ENCODE peak calls at places on chromosomes 12 and 14, in nine cellular contexts. D, E, M, Y, Q, H, I, U and L are unnamed samples.
A peak's percentile ranks its signal among the peaks of the same experiment; 100 is the strongest.

GRCh38 chr12:109463776-109464175 is 13.3 kb downstream of the KCTD10 start:
- DNase-seq in D (no peak), E (no peak), M (no peak), Y (no peak), Q (no peak), H (no peak), I (no peak), U (no peak), L (no peak)

GRCh38 chr12:69008510-69008909 is 75.5 kb upstream of the CPM start:
- DNase-seq in D (no peak), E (no peak), M (peak; percentile 90), Y (peak; percentile 60), Q (no peak), H (no peak), I (no peak), U (peak; percentile 22), L (no peak)

GRCh38 chr12:124039276-124039675 is 66.3 kb downstream of the ZNF664 start:
- DNase-seq in D (peak; percentile 76), E (no peak), M (no peak), Y (no peak), Q (no peak), H (no peak), I (no peak), U (no peak), L (no peak)

GRCh38 chr14:22375321-22375930 is 213.6 kb downstream of the DAD1 start:
- DNase-seq in D (no peak), E (peak; percentile 60), M (peak; percentile 37), Y (peak; percentile 54), Q (no peak), H (no peak), I (no peak), U (peak; percentile 87), L (peak; percentile 38)

GRCh38 chr12:101616027-101616494 is 21.3 kb downstream of the MYBPC1 start:
- DNase-seq in D (no peak), E (no peak), M (peak; percentile 72), Y (peak; percentile 43), Q (no peak), H (no peak), I (no peak), U (peak; percentile 22), L (no peak)

GRCh38 chr14:53412819-53413664 is 259.9 kb upstream of the DDHD1 start:
- DNase-seq in D (no peak), E (peak; percentile 18), M (no peak), Y (no peak), Q (no peak), H (no peak), I (no peak), U (peak; percentile 45), L (no peak)

GRCh38 chr12:60263146-60263545 is 667.3 kb downstream of the SLC16A7 start:
- DNase-seq in D (no peak), E (no peak), M (no peak), Y (no peak), Q (no peak), H (no peak), I (no peak), U (peak; percentile 78), L (no peak)

GRCh38 chr14:77067632-77068514 is 30.2 kb upstream of the CIPC start:
- DNase-seq in D (no peak), E (peak; percentile 82), M (peak; percentile 74), Y (peak; percentile 21), Q (peak; percentile 85), H (peak; percentile 48), I (peak; percentile 55), U (peak; percentile 95), L (peak; percentile 73)

GRCh38 chr12:6887460-6887859 is 14.4 kb upstream of the SPSB2 start:
- DNase-seq in D (no peak), E (peak; percentile 48), M (no peak), Y (peak; percentile 62), Q (no peak), H (no peak), I (no peak), U (no peak), L (no peak)

GRCh38 chr14:93938766-93939303 is 11.7 kb downstream of the FAM181A start:
- DNase-seq in D (no peak), E (no peak), M (no peak), Y (no peak), Q (no peak), H (no peak), I (no peak), U (no peak), L (no peak)

GRCh38 chr12:14643247-14643646 is 53.2 kb downstream of the GUCY2C start:
- DNase-seq in D (no peak), E (no peak), M (no peak), Y (no peak), Q (no peak), H (no peak), I (no peak), U (no peak), L (no peak)

GRCh38 chr12:18153826-18154225 is 63.8 kb upstream of the RERGL start:
- DNase-seq in D (no peak), E (no peak), M (no peak), Y (no peak), Q (no peak), H (no peak), I (no peak), U (no peak), L (no peak)

GRCh38 chr14:21091784-21092146 is 6.7 kb downstream of the ZNF219 start:
- DNase-seq in D (no peak), E (no peak), M (no peak), Y (no peak), Q (no peak), H (no peak), I (no peak), U (no peak), L (no peak)

DNA sequence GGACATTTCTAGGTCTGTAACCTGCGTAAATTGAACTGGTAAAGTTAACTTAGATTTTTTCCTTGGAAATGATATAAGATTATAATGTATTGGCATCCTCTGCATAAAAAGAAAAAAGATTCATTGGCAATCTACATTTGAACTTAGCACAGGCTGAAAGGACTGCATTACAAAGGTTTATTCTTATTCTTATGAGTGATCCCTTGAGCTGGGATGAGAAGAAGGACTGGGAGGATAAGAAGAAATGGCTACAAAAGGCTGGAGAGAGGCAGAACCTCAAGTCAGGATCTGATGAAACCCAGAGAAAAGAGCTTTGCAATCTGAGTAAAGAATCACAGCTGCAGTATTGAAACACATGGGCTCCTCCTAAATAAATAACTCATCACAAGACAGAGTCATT is 1635.4 kb upstream of the FLRT2 start:
- DNase-seq in D (no peak), E (no peak), M (no peak), Y (no peak), Q (no peak), H (no peak), I (no peak), U (no peak), L (no peak)
- TF ChIP-seq CTCF in D (no peak), E (no peak), M (no peak), Y (no peak), Q (no peak), H (no peak), I (no peak), U (no peak), L (no peak)

GRCh38 chr12:54684636-54685630 is 36.8 kb upstream of the DCD start:
- DNase-seq in D (no peak), E (no peak), M (no peak), Y (no peak), Q (no peak), H (no peak), I (no peak), U (no peak), L (no peak)

GRCh38 chr12:54688309-54689033 is 40.3 kb upstream of the DCD start:
- DNase-seq in D (no peak), E (no peak), M (no peak), Y (no peak), Q (no peak), H (no peak), I (no peak), U (no peak), L (no peak)

GRCh38 chr12:54689034-54689372 is 40.8 kb upstream of the DCD start:
- DNase-seq in D (no peak), E (no peak), M (no peak), Y (no peak), Q (no peak), H (no peak), I (no peak), U (no peak), L (no peak)

GRCh38 chr12:54692353-54692752 is 44.2 kb upstream of the DCD start:
- DNase-seq in D (no peak), E (no peak), M (no peak), Y (no peak), Q (no peak), H (no peak), I (no peak), U (no peak), L (no peak)

DNA sequence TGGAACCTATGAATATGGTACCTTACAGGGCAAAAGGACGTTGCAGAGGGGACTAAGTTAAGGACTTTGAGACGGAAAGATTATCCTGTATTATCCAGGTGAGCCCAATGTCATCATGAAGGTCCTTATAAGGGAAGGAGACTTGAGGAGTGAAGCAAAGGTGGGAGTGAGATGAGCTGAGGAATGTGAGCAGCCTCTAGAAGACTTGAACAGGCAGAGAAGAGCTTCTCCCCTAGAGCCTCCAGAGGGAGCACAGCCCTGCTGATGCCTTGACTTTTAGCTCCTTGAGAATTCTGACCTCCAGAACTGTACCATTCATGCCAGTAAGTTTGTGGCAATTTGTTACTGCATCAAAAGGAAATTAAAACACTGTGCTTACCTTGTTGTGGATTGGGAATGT is 41.8 kb upstream of the DCD start:
- DNase-seq in D (no peak), E (peak; percentile 15), M (no peak), Y (no peak), Q (peak; percentile 79), H (no peak), I (no peak), U (peak; percentile 21), L (no peak)
- TF ChIP-seq CTCF in D (peak; percentile 17), E (peak; percentile 18), M (no peak), Y (peak; percentile 8), Q (peak; percentile 70), H (peak; percentile 49), I (no peak), U (peak; percentile 46), L (no peak)

DNA sequence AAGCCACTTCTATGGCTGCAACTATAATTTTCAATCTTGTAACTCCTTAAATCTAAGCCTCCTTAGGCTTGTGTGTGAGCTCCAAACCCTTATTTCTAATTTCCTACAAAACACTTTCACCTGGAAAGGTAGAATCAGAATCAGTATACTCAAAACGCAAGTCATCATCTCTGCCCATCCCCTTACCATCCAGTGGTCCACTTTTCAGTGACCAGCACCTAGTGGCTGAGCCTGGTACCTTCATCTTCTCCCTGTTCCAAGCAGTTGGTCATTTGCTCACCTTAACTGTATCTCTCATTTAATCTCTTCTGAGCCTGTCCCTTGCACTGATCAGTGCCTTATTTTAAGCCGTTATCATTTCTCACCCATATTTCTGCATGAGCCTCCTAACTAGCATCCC is 107.9 kb downstream of the PPM1H start:
- DNase-seq in D (no peak), E (no peak), M (no peak), Y (no peak), Q (no peak), H (no peak), I (no peak), U (peak; percentile 14), L (no peak)
- TF ChIP-seq CTCF in D (peak; percentile 6), E (peak; percentile 28), M (peak; percentile 26), Y (no peak), Q (peak; percentile 54), H (peak; percentile 11), I (no peak), U (peak; percentile 43), L (peak; percentile 39)

DNA sequence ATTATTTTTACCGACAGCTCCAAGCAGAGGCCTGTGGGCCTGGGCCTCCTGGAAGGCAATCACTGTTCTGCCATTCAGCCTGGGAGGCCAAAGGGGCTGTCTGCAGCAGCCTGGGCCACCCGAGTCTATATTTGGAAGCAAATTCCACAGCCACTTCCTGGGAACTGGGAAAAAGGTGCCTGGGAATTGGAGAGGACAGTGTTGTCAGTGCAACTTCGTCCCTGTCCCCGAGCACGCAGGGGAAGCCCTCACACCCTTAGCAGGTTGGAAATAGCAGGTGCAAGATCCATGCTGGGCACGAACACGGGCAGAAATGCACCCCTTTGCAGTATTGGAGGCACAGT is 9.6 kb upstream of the TBX5 start:
- DNase-seq in D (no peak), E (no peak), M (no peak), Y (no peak), Q (no peak), H (no peak), I (no peak), U (no peak), L (no peak)
- TF ChIP-seq CTCF in D (no peak), E (no peak), M (no peak), Y (no peak), Q (no peak), H (no peak), I (no peak), U (no peak), L (no peak)